ENCODE peak calls at places on chromosomes 7 and 10, in seven cellular contexts. P, V, Z, N, I, Y and O are unnamed samples.

GRCh38 chr7:108001759-108002725 is 919 bp downstream of the LAMB1 start:
- DNase-seq in P (no peak), V (peak; percentile 24), Z (no peak), N (peak; percentile 41), I (no peak), Y (peak; percentile 18), O (peak; percentile 48)

GRCh38 chr7:27952393-27953290 is 212.7 kb downstream of the TAX1BP1 start:
- DNase-seq in P (no peak), V (no peak), Z (no peak), N (peak; percentile 57), I (no peak), Y (no peak), O (no peak)

GRCh38 chr7:130960208-130960988 is 226.4 kb upstream of the KLF14 start:
- DNase-seq in P (no peak), V (no peak), Z (no peak), N (peak; percentile 99), I (peak; percentile 73), Y (no peak), O (no peak)

GRCh38 chr10:24882047-24882698 is 70.2 kb downstream of the PRTFDC1 start:
- DNase-seq in P (no peak), V (no peak), Z (no peak), N (peak; percentile 60), I (peak; percentile 53), Y (peak; percentile 26), O (peak; percentile 28)

GRCh38 chr7:69738396-69738889 is 140.2 kb downstream of the AUTS2 start:
- DNase-seq in P (no peak), V (no peak), Z (no peak), N (no peak), I (peak; percentile 82), Y (no peak), O (no peak)

GRCh38 chr7:40221836-40222235 is 87.0 kb downstream of the SUGCT start:
- DNase-seq in P (no peak), V (no peak), Z (no peak), N (peak; percentile 92), I (no peak), Y (no peak), O (no peak)

GRCh38 chr7:12436896-12437535 is 33.4 kb upstream of the VWDE start:
- DNase-seq in P (no peak), V (no peak), Z (no peak), N (peak; percentile 68), I (no peak), Y (no peak), O (no peak)

GRCh38 chr10:60526024-60526585 is 136.4 kb upstream of the ANK3 start:
- DNase-seq in P (no peak), V (no peak), Z (no peak), N (no peak), I (no peak), Y (no peak), O (no peak)

GRCh38 chr7:73463260-73463659 is 29.7 kb downstream of the FZD9 start:
- DNase-seq in P (no peak), V (no peak), Z (no peak), N (no peak), I (no peak), Y (no peak), O (no peak)

GRCh38 chr10:78301481-78301880 is 267.8 kb downstream of the RPS24 start:
- DNase-seq in P (no peak), V (no peak), Z (no peak), N (no peak), I (no peak), Y (no peak), O (no peak)

GRCh38 chr10:71433983-71434744 is 37.4 kb downstream of the CDH23 start:
- DNase-seq in P (no peak), V (no peak), Z (no peak), N (no peak), I (no peak), Y (no peak), O (no peak)

GRCh38 chr10:71431945-71432905 is 35.5 kb downstream of the CDH23 start:
- DNase-seq in P (no peak), V (no peak), Z (no peak), N (no peak), I (no peak), Y (no peak), O (no peak)

GRCh38 chr10:71431216-71431944 is 34.7 kb downstream of the CDH23 start:
- DNase-seq in P (no peak), V (no peak), Z (no peak), N (no peak), I (no peak), Y (no peak), O (no peak)

GRCh38 chr10:71434760-71435394 is 38.2 kb downstream of the CDH23 start:
- DNase-seq in P (no peak), V (no peak), Z (no peak), N (no peak), I (no peak), Y (no peak), O (no peak)

DNA sequence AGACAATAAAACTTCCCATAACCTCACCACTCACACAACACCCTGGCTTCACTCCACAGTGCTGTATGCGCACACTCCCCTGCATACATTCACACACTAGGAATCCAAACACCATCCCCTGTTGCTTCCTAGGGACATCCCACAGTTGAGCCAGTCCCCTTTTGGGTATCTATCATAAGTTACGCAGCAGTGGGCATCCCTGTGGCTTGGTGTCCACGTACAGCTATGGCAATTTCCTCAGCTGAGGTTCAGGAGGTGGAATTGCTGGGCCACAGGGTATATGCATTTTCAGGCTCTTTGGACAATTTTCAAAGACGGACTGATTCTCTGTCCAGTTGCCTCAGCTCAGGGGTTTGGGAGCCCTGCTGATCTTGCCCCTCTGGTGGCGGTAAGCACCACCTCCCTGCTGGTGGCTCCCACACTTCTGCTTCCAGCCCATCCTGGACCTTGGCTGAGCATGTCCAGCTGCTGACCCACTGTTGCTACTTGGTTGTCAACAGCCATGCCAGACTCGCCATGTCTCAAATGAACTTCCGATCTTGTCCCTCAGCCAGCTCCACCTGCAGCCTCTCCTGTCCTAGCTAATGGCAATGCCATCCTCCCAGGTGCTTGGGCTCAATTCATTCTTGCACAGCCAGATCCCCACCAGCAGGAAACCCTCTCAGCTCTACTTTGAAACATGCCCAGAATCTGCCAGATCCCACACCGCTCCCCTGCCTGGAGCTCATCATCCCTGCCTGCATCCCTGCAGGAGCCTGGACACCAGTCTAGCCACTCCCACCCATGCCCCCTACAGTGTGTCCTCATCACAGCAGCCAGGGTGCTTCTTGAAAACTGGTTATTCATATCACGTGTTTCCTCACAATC is 36.6 kb downstream of the CDH23 start:
- DNase-seq in P (no peak), V (no peak), Z (no peak), N (no peak), I (no peak), Y (no peak), O (peak; percentile 9)
- TF ChIP-seq CTCF in P (no peak), V (no peak), Z (no peak), N (no peak), I (no peak), Y (no peak), O (no peak)

DNA sequence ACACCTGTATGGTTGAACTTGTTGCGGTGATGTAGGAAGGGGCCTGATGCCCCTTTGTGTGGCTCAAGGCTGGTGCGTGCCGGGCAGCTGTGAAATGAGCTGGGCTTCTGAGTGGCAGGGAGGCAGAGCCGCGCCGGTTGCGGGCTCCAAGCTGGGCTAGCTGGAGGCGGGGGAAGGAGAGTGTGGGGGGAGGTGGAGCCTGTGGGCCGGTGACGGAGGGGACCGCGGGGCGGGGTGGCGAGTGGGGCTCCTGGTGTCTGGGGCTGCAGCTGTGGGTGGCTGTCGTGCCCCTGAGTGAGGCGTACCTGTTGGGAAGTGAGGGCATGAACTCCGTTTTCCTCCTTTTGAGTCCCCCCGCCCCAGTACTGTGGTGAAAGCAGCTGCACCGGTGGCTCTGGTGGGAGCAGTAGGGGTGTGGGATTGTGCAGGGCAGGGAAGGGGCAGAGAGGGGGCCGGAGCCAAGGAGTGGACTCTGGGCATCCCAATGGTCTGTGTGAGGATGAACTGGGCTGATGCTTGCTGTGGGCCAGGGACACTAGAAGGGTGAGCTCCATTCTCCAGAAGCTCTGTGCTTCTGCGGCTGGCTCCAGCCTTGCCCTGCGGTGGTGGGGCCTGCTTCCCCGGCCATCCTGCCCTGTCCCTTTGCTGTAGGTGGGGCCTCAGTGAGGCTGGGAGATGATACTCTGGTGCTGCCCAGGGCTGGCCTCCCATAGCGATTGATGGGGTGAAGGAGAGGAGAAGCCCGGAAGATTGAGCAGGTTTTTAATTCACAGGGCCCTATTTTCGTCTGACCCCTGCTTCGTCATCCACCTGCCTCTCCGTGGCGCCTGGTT is 41.7 kb downstream of the INPP5A start:
- DNase-seq in P (no peak), V (no peak), Z (no peak), N (no peak), I (no peak), Y (no peak), O (no peak)
- H3K9me3 ChIP-seq in P (no peaks in the 10 kb centered on the region), V (no peaks in the 10 kb centered on the region), Z (no peaks in the 10 kb centered on the region), N (no peaks in the 10 kb centered on the region), I (no peaks in the 10 kb centered on the region), Y (no peaks in the 10 kb centered on the region), O (no peaks in the 10 kb centered on the region)

GRCh38 chr7:100098913-100099312 is 2.3 kb downstream of the MCM7 start:
- DNase-seq in P (no peak), V (no peak), Z (no peak), N (no peak), I (no peak), Y (no peak), O (no peak)

GRCh38 chr7:100099452-100099851 is 1.7 kb downstream of the MCM7 start:
- DNase-seq in P (no peak), V (no peak), Z (no peak), N (no peak), I (no peak), Y (no peak), O (no peak)

GRCh38 chr7:100100420-100101015 is 679 bp downstream of the MCM7 start:
- DNase-seq in P (peak; percentile 89), V (peak; percentile 94), Z (peak; percentile 93), N (peak; percentile 98), I (peak; percentile 56), Y (peak; percentile 95), O (peak; percentile 95)

GRCh38 chr7:100102950-100103840 is 1.8 kb downstream of the AP4M1 start:
- DNase-seq in P (no peak), V (no peak), Z (no peak), N (peak; percentile 97), I (no peak), Y (no peak), O (no peak)

DNA sequence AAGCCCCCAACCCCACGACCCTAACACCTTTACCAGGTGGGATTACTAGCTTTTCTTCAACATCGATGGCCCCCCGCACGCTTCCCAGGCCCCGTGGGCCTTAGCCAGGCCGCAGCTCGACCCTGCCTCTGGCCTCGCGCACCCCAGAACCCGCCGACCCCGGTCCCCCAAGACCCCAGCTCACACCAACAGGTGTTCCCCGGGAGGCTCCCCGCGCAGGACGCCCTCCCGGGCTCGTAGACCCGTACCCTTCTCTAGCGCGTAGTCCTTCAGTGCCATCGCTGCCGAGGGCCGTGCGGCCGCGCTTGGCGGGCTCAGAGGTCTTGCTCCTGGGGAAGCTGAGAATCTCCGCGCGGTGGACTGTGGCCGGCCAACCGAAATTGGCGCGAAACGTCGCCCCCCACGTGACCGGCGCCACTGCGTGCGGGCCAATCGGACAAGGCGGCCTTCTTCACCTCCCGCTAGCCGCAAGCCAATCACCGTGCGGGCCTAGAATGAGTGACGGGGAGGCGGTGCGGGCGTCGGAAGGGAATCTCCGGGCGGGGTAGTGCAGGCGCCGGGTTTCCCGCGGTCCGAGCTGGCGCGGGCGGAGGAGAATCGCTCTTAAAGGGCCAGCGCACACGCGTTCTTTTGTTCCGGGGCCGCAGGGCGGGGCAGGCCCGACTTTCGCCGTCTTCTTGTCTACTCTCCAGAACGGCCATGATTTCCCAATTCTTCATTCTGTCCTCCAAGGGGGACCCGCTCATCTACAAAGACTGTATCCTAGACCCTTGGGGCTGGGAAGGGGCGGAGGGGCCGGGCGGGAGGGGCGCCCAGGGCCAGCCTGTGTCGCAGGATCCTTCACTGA is at the start of the genes AP4M1 and MCM7:
- DNase-seq in P (peak; percentile 97), V (peak; percentile 99), Z (peak; percentile 98), N (peak; percentile 99), I (peak; percentile 92), Y (peak; percentile 99), O (peak; percentile 99)
- TF ChIP-seq POLR2A in P (peak; percentile 43), V (no peak), Z (peak; percentile 49), N (peak; percentile 76), I (peak; percentile 82), Y (no peak), O (no peak)

GRCh38 chr7:54841772-54842707 is 83.0 kb upstream of the SEC61G start:
- DNase-seq in P (no peak), V (no peak), Z (peak; percentile 50), N (peak; percentile 95), I (no peak), Y (peak; percentile 17), O (peak; percentile 42)
- TF ChIP-seq CTCF in P (no peak), V (peak; percentile 20), Z (peak; percentile 24), N (no peak), I (peak; percentile 33), Y (peak; percentile 27), O (peak; percentile 26)